ENCODE peak calls at places on chromosome 18, in nine cellular contexts. One of them, this sample, is unnamed.

GRCh38 chr18:9434240-9434701 is 41.0 kb upstream of the RALBP1 start:
- DNase-seq in activated B cell treated with CpG ODN at 0.5 μM for 24 hours: no peak
- DNase-seq in heart left ventricle: no peak
- DNase-seq in fibroblast of the aortic adventitia: no peak
- DNase-seq in foreskin fibroblast: no peak
- DNase-seq in foreskin keratinocyte: no peak
- DNase-seq in right lobe of liver: no peak
- DNase-seq in MCF 10A: no peak
- DNase-seq in colonic mucosa: no peak
- DNase-seq in this sample: no peak

GRCh38 chr18:36442717-36443116 is 145.2 kb downstream of the FHOD3 start:
- DNase-seq in foreskin keratinocyte: no peak
- DNase-seq in right lobe of liver: no peak
- DNase-seq in heart left ventricle: no peak
- DNase-seq in MCF 10A: no peak
- DNase-seq in foreskin fibroblast: no peak
- DNase-seq in colonic mucosa: no peak
- DNase-seq in fibroblast of the aortic adventitia: no peak
- DNase-seq in activated B cell treated with CpG ODN at 0.5 μM for 24 hours: no peak
- DNase-seq in this sample: no peak

GRCh38 chr18:63725682-63726480 is 23.1 kb downstream of the SERPINB11 start:
- DNase-seq in activated B cell treated with CpG ODN at 0.5 μM for 24 hours: no peak
- DNase-seq in foreskin keratinocyte: no peak
- DNase-seq in fibroblast of the aortic adventitia: no peak
- DNase-seq in foreskin fibroblast: no peak
- DNase-seq in heart left ventricle: no peak
- DNase-seq in right lobe of liver: no peak
- DNase-seq in MCF 10A: no peak
- DNase-seq in colonic mucosa: no peak
- DNase-seq in this sample: no peak

GRCh38 chr18:49224130-49224529 is 236.3 kb downstream of the DYM start:
- DNase-seq in foreskin fibroblast: no peak
- DNase-seq in heart left ventricle: no peak
- DNase-seq in activated B cell treated with CpG ODN at 0.5 μM for 24 hours: no peak
- DNase-seq in right lobe of liver: no peak
- DNase-seq in foreskin keratinocyte: no peak
- DNase-seq in fibroblast of the aortic adventitia: no peak
- DNase-seq in MCF 10A: peak
- DNase-seq in colonic mucosa: no peak
- DNase-seq in this sample: no peak

GRCh38 chr18:59685501-59685900 is 11.7 kb downstream of the CCBE1 start:
- DNase-seq in fibroblast of the aortic adventitia: peak
- DNase-seq in heart left ventricle: no peak
- DNase-seq in foreskin fibroblast: no peak
- DNase-seq in MCF 10A: no peak
- DNase-seq in foreskin keratinocyte: no peak
- DNase-seq in right lobe of liver: no peak
- DNase-seq in colonic mucosa: no peak
- DNase-seq in activated B cell treated with CpG ODN at 0.5 μM for 24 hours: no peak
- DNase-seq in this sample: no peak

GRCh38 chr18:46950064-46950656 is 32.8 kb downstream of the KATNAL2 start:
- DNase-seq in MCF 10A: peak
- DNase-seq in right lobe of liver: no peak
- DNase-seq in foreskin keratinocyte: no peak
- DNase-seq in heart left ventricle: no peak
- DNase-seq in colonic mucosa: no peak
- DNase-seq in activated B cell treated with CpG ODN at 0.5 μM for 24 hours: no peak
- DNase-seq in foreskin fibroblast: peak
- DNase-seq in fibroblast of the aortic adventitia: peak
- DNase-seq in this sample: no peak

GRCh38 chr18:58611471-58612131 is 17.3 kb downstream of the ALPK2 start:
- DNase-seq in right lobe of liver: no peak
- DNase-seq in activated B cell treated with CpG ODN at 0.5 μM for 24 hours: no peak
- DNase-seq in colonic mucosa: no peak
- DNase-seq in heart left ventricle: no peak
- DNase-seq in foreskin keratinocyte: peak
- DNase-seq in fibroblast of the aortic adventitia: peak
- DNase-seq in foreskin fibroblast: no peak
- DNase-seq in MCF 10A: peak
- DNase-seq in this sample: peak

GRCh38 chr18:32877371-32877770 is 104.5 kb upstream of the KLHL14 start:
- DNase-seq in fibroblast of the aortic adventitia: no peak
- DNase-seq in foreskin fibroblast: no peak
- DNase-seq in foreskin keratinocyte: no peak
- DNase-seq in colonic mucosa: no peak
- DNase-seq in heart left ventricle: no peak
- DNase-seq in activated B cell treated with CpG ODN at 0.5 μM for 24 hours: no peak
- DNase-seq in right lobe of liver: no peak
- DNase-seq in MCF 10A: no peak
- DNase-seq in this sample: no peak

GRCh38 chr18:34729264-34729663 is 19.2 kb downstream of the DTNA start:
- DNase-seq in foreskin fibroblast: peak
- DNase-seq in activated B cell treated with CpG ODN at 0.5 μM for 24 hours: no peak
- DNase-seq in heart left ventricle: no peak
- DNase-seq in MCF 10A: peak
- DNase-seq in foreskin keratinocyte: no peak
- DNase-seq in colonic mucosa: peak
- DNase-seq in fibroblast of the aortic adventitia: peak
- DNase-seq in right lobe of liver: no peak
- DNase-seq in this sample: peak

GRCh38 chr18:48399303-48400075 is 9.7 kb downstream of the ZBTB7C start:
- DNase-seq in activated B cell treated with CpG ODN at 0.5 μM for 24 hours: no peak
- DNase-seq in colonic mucosa: no peak
- DNase-seq in foreskin keratinocyte: no peak
- DNase-seq in fibroblast of the aortic adventitia: no peak
- DNase-seq in right lobe of liver: no peak
- DNase-seq in MCF 10A: no peak
- DNase-seq in heart left ventricle: no peak
- DNase-seq in foreskin fibroblast: no peak
- DNase-seq in this sample: no peak

GRCh38 chr18:78871631-78872030 is 108.0 kb upstream of the SALL3 start:
- DNase-seq in foreskin keratinocyte: no peak
- DNase-seq in right lobe of liver: no peak
- DNase-seq in fibroblast of the aortic adventitia: no peak
- DNase-seq in activated B cell treated with CpG ODN at 0.5 μM for 24 hours: no peak
- DNase-seq in foreskin fibroblast: no peak
- DNase-seq in colonic mucosa: no peak
- DNase-seq in heart left ventricle: peak
- DNase-seq in MCF 10A: no peak
- DNase-seq in this sample: no peak

DNA sequence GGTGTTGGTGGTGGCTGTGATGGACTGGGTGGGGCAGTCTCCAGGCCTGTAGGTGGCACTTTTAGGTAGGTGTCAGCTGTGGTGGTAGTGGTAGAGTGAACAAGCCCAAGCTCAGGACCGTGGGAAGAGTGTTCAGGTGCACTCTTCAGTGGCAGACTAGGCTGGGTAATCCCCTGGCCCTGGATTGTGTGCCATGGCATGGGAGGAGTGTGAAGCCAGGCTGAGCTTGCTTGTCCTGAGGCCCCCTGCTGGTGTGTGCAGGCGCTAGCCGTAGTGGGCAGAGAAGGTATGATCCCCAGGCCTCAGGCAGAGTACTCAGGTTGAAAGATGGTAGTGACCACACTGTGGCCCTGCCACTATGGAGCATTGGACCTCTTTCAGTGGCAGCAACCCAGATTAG is 850.3 kb downstream of the DSC3 start:
- DNase-seq in fibroblast of the aortic adventitia: no peak
- DNase-seq in foreskin keratinocyte: no peak
- DNase-seq in MCF 10A: no peak
- DNase-seq in colonic mucosa: no peak
- DNase-seq in right lobe of liver: no peak
- DNase-seq in activated B cell treated with CpG ODN at 0.5 μM for 24 hours: no peak
- DNase-seq in foreskin fibroblast: no peak
- DNase-seq in heart left ventricle: no peak
- DNase-seq in this sample: no peak
- TF ChIP-seq CTCF in fibroblast of the aortic adventitia: no peak
- TF ChIP-seq CTCF in foreskin keratinocyte: peak
- TF ChIP-seq CTCF in MCF 10A: no peak
- TF ChIP-seq CTCF in colonic mucosa: no peak
- TF ChIP-seq CTCF in right lobe of liver: no peak
- TF ChIP-seq CTCF in activated B cell treated with CpG ODN at 0.5 μM for 24 hours: no peak
- TF ChIP-seq CTCF in foreskin fibroblast: no peak
- TF ChIP-seq CTCF in heart left ventricle: no peak
- TF ChIP-seq CTCF in this sample: peak

DNA sequence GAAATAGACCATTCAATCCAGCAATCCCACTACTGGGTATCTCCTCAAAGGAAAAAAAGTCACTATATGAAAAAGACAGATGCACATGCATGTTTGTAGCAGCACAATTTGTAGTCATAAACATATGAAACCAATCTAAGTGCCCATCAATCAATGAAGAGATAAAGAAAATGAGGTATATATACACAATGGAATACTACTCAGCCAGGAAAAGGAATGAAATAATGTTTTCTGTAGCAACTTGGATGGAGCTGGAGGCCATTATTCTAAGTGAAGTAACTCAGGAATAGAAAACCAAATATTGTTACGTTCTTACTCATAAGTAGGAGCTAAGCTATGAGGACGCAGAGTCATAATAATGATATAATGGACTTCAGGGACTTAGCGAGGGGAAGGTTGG is 45.2 kb upstream of the LRRC30 start:
- DNase-seq in right lobe of liver: no peak
- DNase-seq in fibroblast of the aortic adventitia: no peak
- DNase-seq in activated B cell treated with CpG ODN at 0.5 μM for 24 hours: no peak
- DNase-seq in foreskin fibroblast: no peak
- DNase-seq in MCF 10A: no peak
- DNase-seq in colonic mucosa: no peak
- DNase-seq in heart left ventricle: no peak
- DNase-seq in foreskin keratinocyte: no peak
- DNase-seq in this sample: no peak
- TF ChIP-seq CTCF in right lobe of liver: no peak
- TF ChIP-seq CTCF in fibroblast of the aortic adventitia: no peak
- TF ChIP-seq CTCF in activated B cell treated with CpG ODN at 0.5 μM for 24 hours: no peak
- TF ChIP-seq CTCF in foreskin fibroblast: no peak
- TF ChIP-seq CTCF in MCF 10A: no peak
- TF ChIP-seq CTCF in colonic mucosa: no peak
- TF ChIP-seq CTCF in heart left ventricle: no peak
- TF ChIP-seq CTCF in foreskin keratinocyte: no peak
- TF ChIP-seq CTCF in this sample: no peak

GRCh38 chr18:67514901-67515540 is 1.5 kb downstream of the DSEL start:
- DNase-seq in foreskin keratinocyte: no peak
- DNase-seq in right lobe of liver: no peak
- DNase-seq in MCF 10A: no peak
- DNase-seq in colonic mucosa: no peak
- DNase-seq in foreskin fibroblast: no peak
- DNase-seq in heart left ventricle: no peak
- DNase-seq in fibroblast of the aortic adventitia: peak
- DNase-seq in activated B cell treated with CpG ODN at 0.5 μM for 24 hours: no peak
- DNase-seq in this sample: no peak

GRCh38 chr18:67511840-67512239 is 4.7 kb downstream of the DSEL start:
- DNase-seq in fibroblast of the aortic adventitia: no peak
- DNase-seq in heart left ventricle: no peak
- DNase-seq in foreskin fibroblast: no peak
- DNase-seq in foreskin keratinocyte: no peak
- DNase-seq in MCF 10A: no peak
- DNase-seq in colonic mucosa: no peak
- DNase-seq in right lobe of liver: no peak
- DNase-seq in activated B cell treated with CpG ODN at 0.5 μM for 24 hours: no peak
- DNase-seq in this sample: no peak

GRCh38 chr18:67514465-67514864 is 2.1 kb downstream of the DSEL start:
- DNase-seq in activated B cell treated with CpG ODN at 0.5 μM for 24 hours: no peak
- DNase-seq in right lobe of liver: no peak
- DNase-seq in colonic mucosa: no peak
- DNase-seq in foreskin fibroblast: no peak
- DNase-seq in MCF 10A: no peak
- DNase-seq in heart left ventricle: no peak
- DNase-seq in foreskin keratinocyte: no peak
- DNase-seq in fibroblast of the aortic adventitia: peak
- DNase-seq in this sample: no peak

GRCh38 chr18:67510831-67511230 is 5.7 kb downstream of the DSEL start:
- DNase-seq in foreskin keratinocyte: no peak
- DNase-seq in colonic mucosa: no peak
- DNase-seq in heart left ventricle: no peak
- DNase-seq in right lobe of liver: no peak
- DNase-seq in fibroblast of the aortic adventitia: peak
- DNase-seq in foreskin fibroblast: peak
- DNase-seq in MCF 10A: no peak
- DNase-seq in activated B cell treated with CpG ODN at 0.5 μM for 24 hours: no peak
- DNase-seq in this sample: no peak

DNA sequence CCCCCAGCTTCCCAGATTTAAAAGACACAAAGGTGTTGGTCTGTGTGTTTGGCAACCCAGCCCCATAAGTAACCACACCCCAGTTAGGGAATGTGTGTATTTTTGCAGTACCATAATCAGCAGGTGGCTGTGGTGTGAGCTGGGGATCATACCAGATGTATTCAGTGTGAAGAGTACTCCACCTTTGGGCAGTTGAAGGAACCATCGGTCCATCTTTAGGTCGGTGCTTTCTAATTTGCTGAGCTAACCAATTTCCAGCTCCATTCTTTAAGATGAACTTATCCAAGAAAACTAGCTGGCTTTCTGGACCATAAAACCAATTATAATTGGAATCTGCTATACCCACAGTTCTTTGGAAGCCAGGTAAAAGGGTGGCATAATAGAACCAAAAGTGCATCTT is 3.2 kb downstream of the DSEL start:
- DNase-seq in MCF 10A: peak
- DNase-seq in heart left ventricle: no peak
- DNase-seq in foreskin keratinocyte: no peak
- DNase-seq in foreskin fibroblast: no peak
- DNase-seq in activated B cell treated with CpG ODN at 0.5 μM for 24 hours: no peak
- DNase-seq in fibroblast of the aortic adventitia: peak
- DNase-seq in right lobe of liver: no peak
- DNase-seq in colonic mucosa: no peak
- DNase-seq in this sample: no peak
- TF ChIP-seq CTCF in MCF 10A: no peak
- TF ChIP-seq CTCF in heart left ventricle: no peak
- TF ChIP-seq CTCF in foreskin keratinocyte: no peak
- TF ChIP-seq CTCF in foreskin fibroblast: peak
- TF ChIP-seq CTCF in activated B cell treated with CpG ODN at 0.5 μM for 24 hours: no peak
- TF ChIP-seq CTCF in fibroblast of the aortic adventitia: peak
- TF ChIP-seq CTCF in right lobe of liver: no peak
- TF ChIP-seq CTCF in colonic mucosa: no peak
- TF ChIP-seq CTCF in this sample: peak

DNA sequence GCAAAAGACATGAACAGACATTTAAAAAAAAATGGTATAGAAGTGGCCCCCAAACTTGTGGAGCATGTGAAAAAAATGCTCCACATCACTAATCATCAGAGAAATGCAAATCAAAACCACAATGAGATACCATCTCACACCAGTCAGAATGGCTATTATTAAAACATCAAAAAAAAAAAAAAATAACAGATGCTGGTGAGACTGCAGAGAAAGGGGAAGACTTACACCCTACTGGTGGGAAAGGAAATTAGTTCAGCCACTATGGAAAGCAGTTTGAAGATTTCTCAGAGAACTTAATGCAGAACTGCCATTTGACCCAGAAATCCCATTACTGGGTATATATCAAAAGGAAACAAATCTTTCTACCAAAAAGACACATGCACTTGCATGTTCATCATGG is 164.8 kb downstream of the RIT2 start:
- DNase-seq in activated B cell treated with CpG ODN at 0.5 μM for 24 hours: no peak
- DNase-seq in MCF 10A: no peak
- DNase-seq in heart left ventricle: no peak
- DNase-seq in colonic mucosa: no peak
- DNase-seq in foreskin fibroblast: no peak
- DNase-seq in fibroblast of the aortic adventitia: no peak
- DNase-seq in foreskin keratinocyte: no peak
- DNase-seq in right lobe of liver: no peak
- DNase-seq in this sample: no peak
- TF ChIP-seq CTCF in activated B cell treated with CpG ODN at 0.5 μM for 24 hours: no peak
- TF ChIP-seq CTCF in MCF 10A: no peak
- TF ChIP-seq CTCF in heart left ventricle: no peak
- TF ChIP-seq CTCF in colonic mucosa: no peak
- TF ChIP-seq CTCF in foreskin fibroblast: no peak
- TF ChIP-seq CTCF in fibroblast of the aortic adventitia: no peak
- TF ChIP-seq CTCF in foreskin keratinocyte: no peak
- TF ChIP-seq CTCF in right lobe of liver: no peak
- TF ChIP-seq CTCF in this sample: no peak